ENCODE peak calls at places on chromosomes 3 and 15, in six cellular contexts. Q, N, S, W, E and V are unnamed samples.

GRCh38 chr15:51621917-51622268 is 678 bp downstream of the DMXL2 start:
- DNase-seq in Q (peak; percentile 11), N (peak; percentile 31), S (peak; percentile 31), W (peak; percentile 45), E (no peak), V (peak; percentile 65)

GRCh38 chr3:173395412-173396181 is 1.9 kb upstream of the NLGN1 start:
- DNase-seq in Q (peak; percentile 39), N (peak; percentile 77), S (peak; percentile 85), W (no peak), E (peak; percentile 69), V (peak; percentile 90)

GRCh38 chr3:140377644-140378043 is 300.2 kb upstream of the TRIM42 start:
- DNase-seq in Q (no peak), N (no peak), S (no peak), W (no peak), E (no peak), V (no peak)

GRCh38 chr15:71238926-71239325 is 123.7 kb downstream of the THSD4 start:
- DNase-seq in Q (no peak), N (no peak), S (no peak), W (no peak), E (no peak), V (no peak)

GRCh38 chr15:101310163-101310480 is 15.1 kb upstream of the SNRPA1 start:
- DNase-seq in Q (no peak), N (no peak), S (no peak), W (no peak), E (no peak), V (no peak)

GRCh38 chr3:61890586-61890985 is 329.2 kb downstream of the PTPRG start:
- DNase-seq in Q (no peak), N (no peak), S (no peak), W (no peak), E (no peak), V (no peak)

GRCh38 chr3:37768107-37768809 is 93.4 kb upstream of the CTDSPL start:
- DNase-seq in Q (peak; percentile 6), N (no peak), S (no peak), W (no peak), E (no peak), V (no peak)

GRCh38 chr15:47673343-47673761 is 44.0 kb upstream of the SEMA6D start:
- DNase-seq in Q (no peak), N (no peak), S (no peak), W (no peak), E (no peak), V (peak; percentile 65)

GRCh38 chr3:15476378-15476777 is 45.1 kb downstream of the COLQ start:
- DNase-seq in Q (no peak), N (no peak), S (no peak), W (no peak), E (no peak), V (no peak)

GRCh38 chr15:61764981-61765380 is 295.3 kb downstream of the VPS13C start:
- DNase-seq in Q (no peak), N (no peak), S (no peak), W (no peak), E (peak; percentile 13), V (no peak)

GRCh38 chr15:29695486-29696167 is 126.6 kb downstream of the TJP1 start:
- DNase-seq in Q (no peak), N (no peak), S (no peak), W (peak; percentile 43), E (no peak), V (no peak)

GRCh38 chr3:63878394-63879089 is 14.9 kb downstream of the ATXN7 start:
- DNase-seq in Q (no peak), N (peak; percentile 16), S (no peak), W (no peak), E (no peak), V (no peak)

GRCh38 chr3:140863481-140864084 is 78.1 kb upstream of the SLC25A36 start:
- DNase-seq in Q (no peak), N (peak; percentile 51), S (peak; percentile 66), W (peak; percentile 90), E (no peak), V (no peak)

GRCh38 chr3:138336454-138336853 is 6.8 kb upstream of the NME9 start:
- DNase-seq in Q (no peak), N (no peak), S (no peak), W (no peak), E (no peak), V (no peak)

GRCh38 chr3:58497074-58497473 is 5.2 kb downstream of the KCTD6 start:
- DNase-seq in Q (no peak), N (no peak), S (peak; percentile 74), W (peak; percentile 80), E (no peak), V (no peak)

GRCh38 chr3:61250784-61251173 is 473 bp downstream of the FHIT start:
- DNase-seq in Q (no peak), N (peak; percentile 51), S (no peak), W (no peak), E (no peak), V (no peak)

GRCh38 chr15:36831915-36832310 is 252.5 kb downstream of the CDIN1 start:
- DNase-seq in Q (no peak), N (no peak), S (no peak), W (no peak), E (no peak), V (no peak)

GRCh38 chr15:74173545-74174215 is at the start of gene ISLR:
- DNase-seq in Q (no peak), N (no peak), S (no peak), W (no peak), E (no peak), V (no peak)

GRCh38 chr3:42979044-42979962 is at the start of gene GASK1A:
- DNase-seq in Q (no peak), N (peak; percentile 14), S (peak; percentile 41), W (peak; percentile 79), E (no peak), V (no peak)

GRCh38 chr3:19293295-19293694 is 145.0 kb downstream of the KCNH8 start:
- DNase-seq in Q (no peak), N (no peak), S (no peak), W (no peak), E (no peak), V (no peak)

GRCh38 chr3:190338717-190339116 is 16.5 kb upstream of the CLDN1 start:
- DNase-seq in Q (no peak), N (no peak), S (no peak), W (no peak), E (no peak), V (no peak)

GRCh38 chr3:23762214-23763039 is 43.3 kb upstream of the UBE2E1 start:
- DNase-seq in Q (no peak), N (no peak), S (no peak), W (peak; percentile 83), E (no peak), V (no peak)

GRCh38 chr3:101950510-101950909 is 101.2 kb downstream of the NFKBIZ start:
- DNase-seq in Q (no peak), N (peak; percentile 37), S (no peak), W (no peak), E (no peak), V (no peak)

GRCh38 chr15:84736375-84736774 is 12.0 kb upstream of the ZNF592 start:
- DNase-seq in Q (no peak), N (peak; percentile 97), S (no peak), W (no peak), E (no peak), V (no peak)

GRCh38 chr3:38458796-38459498 is 5.3 kb downstream of the ACVR2B start:
- DNase-seq in Q (no peak), N (no peak), S (no peak), W (peak; percentile 21), E (no peak), V (no peak)

GRCh38 chr3:21747376-21747775 is 3.6 kb downstream of the ZNF385D start:
- DNase-seq in Q (no peak), N (no peak), S (no peak), W (no peak), E (no peak), V (no peak)

GRCh38 chr3:167653155-167653554 is 587 bp downstream of the WDR49 start:
- DNase-seq in Q (no peak), N (no peak), S (no peak), W (no peak), E (no peak), V (no peak)

GRCh38 chr3:127997961-127998360 is 54.3 kb upstream of the SEC61A1 start:
- DNase-seq in Q (no peak), N (no peak), S (no peak), W (no peak), E (no peak), V (no peak)

GRCh38 chr15:42063122-42063848 is 31.1 kb downstream of the PLA2G4D start:
- DNase-seq in Q (no peak), N (no peak), S (no peak), W (no peak), E (no peak), V (peak; percentile 40)
- H3K27ac ChIP-seq in Q (no peak overlapping the region), N (no peak overlapping the region), S (no peak overlapping the region), W (no peak overlapping the region), E (no peak overlapping the region), V (no peak overlapping the region)

DNA sequence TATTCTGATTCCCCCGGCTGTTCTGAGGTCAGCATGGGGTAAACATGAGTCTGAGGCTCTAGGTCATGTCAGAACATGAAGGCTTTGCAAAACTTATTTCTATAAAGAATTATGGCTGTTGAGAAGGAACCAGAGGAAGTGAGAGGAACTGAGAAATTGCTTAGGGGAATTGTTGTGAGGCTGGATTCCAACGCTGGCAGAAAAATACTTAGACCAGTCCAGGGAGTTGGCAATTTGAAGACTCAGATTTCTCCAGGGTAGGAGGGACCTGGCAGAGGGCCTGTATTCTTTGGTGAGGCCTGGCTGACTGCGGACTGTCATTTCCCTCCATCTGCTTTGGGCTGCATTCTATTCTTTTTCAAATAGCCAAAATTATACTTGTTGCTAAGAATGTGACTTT is 155.5 kb downstream of the PLD1 start:
- DNase-seq in Q (no peak), N (no peak), S (no peak), W (no peak), E (no peak), V (peak; percentile 75)
- H3K27ac ChIP-seq in Q (no peak overlapping the region), N (no peak overlapping the region), S (no peak overlapping the region), W (no peak overlapping the region), E (no peak overlapping the region), V (peak overlapping the region; percentile 60)

DNA sequence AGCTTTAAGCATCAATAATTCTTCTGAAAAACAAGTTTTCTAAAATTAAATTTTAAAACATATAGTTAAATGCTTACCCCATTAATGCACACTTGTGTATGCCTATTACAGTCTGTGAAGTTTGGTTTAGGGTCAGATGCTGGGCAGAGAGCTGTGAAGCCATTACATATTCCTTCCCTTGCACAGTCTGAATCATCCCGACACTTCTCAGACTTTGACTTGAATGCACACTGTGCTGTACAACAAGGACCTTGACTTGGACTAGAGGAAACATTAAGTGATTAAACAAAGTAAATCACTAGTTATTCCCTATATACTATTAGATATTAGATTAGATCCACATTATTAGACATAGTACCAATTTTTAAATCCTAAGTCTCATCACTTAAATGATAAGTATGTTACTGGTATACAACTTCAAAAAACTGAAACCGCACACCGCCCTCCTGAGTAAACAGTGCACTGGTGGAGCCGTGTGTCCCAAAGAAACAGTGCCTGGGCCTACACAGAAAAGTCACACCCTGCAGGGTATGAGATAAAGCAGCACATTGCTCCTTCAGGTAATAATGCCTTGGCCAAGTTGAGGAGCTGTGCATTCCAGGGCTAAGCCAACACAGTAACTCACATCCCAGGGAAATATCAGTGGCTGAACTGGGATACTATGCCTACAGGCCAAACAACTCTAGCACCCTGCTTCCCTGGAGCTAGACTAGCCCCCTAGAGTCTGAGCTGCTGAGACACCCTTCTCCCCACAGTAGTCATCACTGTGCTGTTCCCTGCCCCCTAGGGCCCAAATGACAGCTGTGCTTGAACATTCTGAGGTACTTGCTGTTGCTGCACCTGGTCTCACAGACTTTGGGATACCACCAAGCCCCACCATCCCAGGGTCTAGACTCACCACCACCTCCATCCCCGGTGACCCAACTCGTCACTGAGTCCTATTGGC is 137.5 kb downstream of the ADAM10 start:
- DNase-seq in Q (no peak), N (no peak), S (no peak), W (no peak), E (no peak), V (no peak)
- H3K27ac ChIP-seq in Q (no peak overlapping the region), N (no peak overlapping the region), S (no peak overlapping the region), W (no peak overlapping the region), E (peak overlapping the region; percentile 13), V (no peak overlapping the region)

GRCh38 chr15:90979582-90979981 is 14.8 kb downstream of the PRC1 start:
- DNase-seq in Q (no peak), N (no peak), S (no peak), W (no peak), E (no peak), V (no peak)
- H3K27ac ChIP-seq in Q (no peak overlapping the region), N (no peak overlapping the region), S (no peak overlapping the region), W (peak overlapping the region; percentile 6), E (no peak overlapping the region), V (no peak overlapping the region)